ENCODE peak calls at places on chromosome 11, in nine cellular contexts. O, B, Q, Y, H, D, L, X and P are unnamed samples.

GRCh38 chr11:57501951-57502350 is 13.6 kb downstream of the SLC43A1 start:
- DNase-seq in L (no peak), Y (no peak), D (no peak), H (no peak), X (peak; percentile 82), B (peak; percentile 63), O (no peak), Q (no peak), P (no peak)

GRCh38 chr11:10886652-10887250 is 28.9 kb upstream of the ZBED5 start:
- DNase-seq in Y (no peak), X (no peak), H (no peak), O (no peak), B (no peak), L (no peak), D (no peak), Q (no peak), P (no peak)

GRCh38 chr11:124402326-124402922 is 3.6 kb upstream of the OR8B3 start:
- DNase-seq in O (peak; percentile 62), B (peak; percentile 95), H (peak; percentile 95), D (peak; percentile 39), X (peak; percentile 68), L (peak; percentile 64), Q (peak; percentile 62), Y (peak; percentile 60), P (no peak)

GRCh38 chr11:12110201-12110713 is at the start of gene MICAL2:
- DNase-seq in H (peak; percentile 97), B (peak; percentile 92), Y (peak; percentile 61), D (peak; percentile 83), O (peak; percentile 68), Q (peak; percentile 96), L (peak; percentile 88), X (peak; percentile 93), P (peak; percentile 80)

GRCh38 chr11:110471315-110471714 is 41.6 kb downstream of the FDX1 start:
- DNase-seq in Q (no peak), O (no peak), Y (no peak), L (no peak), D (no peak), B (no peak), H (peak; percentile 37), X (no peak), P (no peak)

GRCh38 chr11:128757235-128757711 is 63.4 kb downstream of the FLI1 start:
- DNase-seq in Q (no peak), O (peak; percentile 27), B (peak; percentile 50), D (no peak), X (no peak), L (peak; percentile 58), H (no peak), Y (peak; percentile 3), P (peak; percentile 51)

GRCh38 chr11:61113209-61113608 is 10.9 kb downstream of the CD5 start:
- DNase-seq in L (no peak), Y (no peak), D (no peak), H (no peak), B (no peak), O (no peak), X (no peak), Q (no peak), P (no peak)

GRCh38 chr11:130771708-130772107 is 144.6 kb downstream of the SNX19 start:
- DNase-seq in X (no peak), D (no peak), O (peak; percentile 54), Q (no peak), H (peak; percentile 74), Y (no peak), L (no peak), B (no peak), P (no peak)

GRCh38 chr11:117315285-117316196 is 515 bp downstream of the BACE1 start:
- DNase-seq in H (peak; percentile 52), Y (no peak), B (no peak), O (no peak), D (no peak), L (no peak), Q (peak; percentile 19), X (no peak), P (no peak)

GRCh38 chr11:117314840-117315239 is 1.2 kb downstream of the BACE1 start:
- DNase-seq in X (no peak), Y (no peak), Q (no peak), D (no peak), B (no peak), O (no peak), L (no peak), H (peak; percentile 15), P (no peak)

GRCh38 chr11:117313828-117314768 is 2.0 kb downstream of the BACE1 start:
- DNase-seq in H (no peak), D (no peak), O (no peak), L (no peak), B (no peak), Y (no peak), Q (no peak), X (no peak), P (no peak)

GRCh38 chr11:117318738-117319137 is 2.7 kb upstream of the BACE1 start:
- DNase-seq in L (no peak), O (no peak), X (no peak), B (no peak), H (no peak), Y (no peak), Q (no peak), D (no peak), P (no peak)

DNA sequence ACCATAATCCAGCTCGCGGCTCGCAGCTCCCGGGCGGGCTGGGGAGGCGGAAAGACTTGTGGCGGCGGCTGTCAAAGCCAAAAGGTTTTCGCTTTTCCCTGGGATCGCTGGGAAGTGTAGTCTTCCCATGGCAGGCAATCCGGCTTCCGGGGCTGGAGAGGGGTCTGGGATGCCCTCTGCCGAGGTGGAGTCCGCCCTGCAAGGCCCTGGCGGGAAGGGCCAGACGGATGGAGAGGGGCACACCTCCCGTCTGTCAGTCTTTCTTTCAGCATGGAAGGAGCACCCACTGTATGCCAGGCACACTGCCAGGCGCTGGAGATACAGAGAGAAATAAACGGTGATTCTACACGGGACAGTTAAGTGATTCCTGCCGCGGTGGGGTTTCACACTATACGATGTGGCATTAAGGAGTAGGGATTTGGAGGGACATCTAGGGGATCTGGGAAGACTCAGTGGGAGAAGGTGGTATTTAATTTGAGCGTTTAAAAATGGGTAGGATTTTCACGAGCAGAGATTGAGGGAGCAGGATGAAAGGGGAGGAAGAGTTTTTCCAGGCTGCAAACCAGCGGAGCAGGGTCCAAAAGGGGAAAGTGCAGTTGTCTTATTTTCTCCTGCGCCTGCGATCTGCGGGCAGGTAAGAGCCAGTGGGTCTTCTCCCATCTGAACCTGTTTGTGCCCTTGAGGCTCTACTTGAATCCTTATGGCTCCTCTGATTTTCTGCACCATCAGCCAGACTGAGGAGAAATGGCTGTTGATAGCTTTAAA is at the start of gene BACE1:
- DNase-seq in X (peak; percentile 91), H (peak; percentile 89), O (peak; percentile 66), B (peak; percentile 91), L (peak; percentile 92), Q (peak; percentile 93), Y (peak; percentile 71), D (peak; percentile 71), P (no peak)
- H3K4me1 ChIP-seq in X (no peaks in the 10 kb centered on the region), H (peaks cover 30% of the 10 kb centered on the region), O (no peaks in the 10 kb centered on the region), B (peaks cover 20% of the 10 kb centered on the region), L (no peaks in the 10 kb centered on the region), Q (peaks cover 9% of the 10 kb centered on the region), Y (peaks cover 7% of the 10 kb centered on the region), D (peaks cover 10% of the 10 kb centered on the region), P (peaks cover 9% of the 10 kb centered on the region)

DNA sequence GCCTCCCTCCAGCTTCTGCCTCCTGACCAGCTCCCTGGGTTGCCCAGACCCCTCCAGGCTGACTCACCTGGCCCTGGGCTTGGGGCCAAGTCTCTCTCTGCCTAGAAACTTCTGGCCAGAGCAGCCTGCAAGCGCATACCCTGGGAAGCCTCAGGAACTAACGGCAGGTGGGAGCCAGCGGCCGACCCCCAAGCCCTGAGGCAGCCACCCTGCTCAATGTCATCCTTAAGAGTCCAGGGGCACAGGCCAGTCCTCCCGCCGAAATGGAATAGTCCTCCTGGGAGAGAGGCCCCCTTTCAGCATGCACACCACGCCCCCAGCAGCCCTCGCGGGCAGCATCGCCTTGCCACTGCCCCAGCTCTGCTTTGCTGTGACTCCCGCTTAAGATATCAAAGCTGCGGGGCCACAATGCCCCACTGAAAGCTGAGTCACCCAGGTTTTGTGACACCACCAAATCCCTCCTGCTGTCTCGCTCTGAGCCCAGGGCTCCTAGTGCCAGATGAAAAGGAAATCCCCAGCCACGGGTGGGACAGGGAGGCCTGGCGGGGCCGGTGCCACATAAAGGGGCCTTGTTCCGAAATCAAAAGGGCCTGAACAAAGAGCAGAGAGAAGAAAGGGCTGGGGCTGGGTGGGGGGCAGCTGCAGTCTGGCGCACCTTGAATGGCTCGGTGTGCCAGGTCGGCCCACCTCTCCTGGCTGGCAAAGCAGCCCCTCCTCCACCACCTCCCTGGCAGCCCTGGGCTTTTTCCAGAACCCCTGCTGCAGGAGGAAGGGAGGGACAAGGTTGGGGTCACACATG is 21.4 kb upstream of the FGF3 start:
- DNase-seq in Y (peak; percentile 76), H (no peak), Q (no peak), X (no peak), B (peak; percentile 79), L (peak; percentile 28), O (no peak), D (no peak), P (no peak)
- H3K27me3 ChIP-seq in Y (no peaks in the 10 kb centered on the region), H (peaks cover 65% of the 10 kb centered on the region), Q (no peaks in the 10 kb centered on the region), X (no peaks in the 10 kb centered on the region), B (no peaks in the 10 kb centered on the region), L (no peaks in the 10 kb centered on the region), O (no peaks in the 10 kb centered on the region), D (no peaks in the 10 kb centered on the region), P (peaks cover 4% of the 10 kb centered on the region)

DNA sequence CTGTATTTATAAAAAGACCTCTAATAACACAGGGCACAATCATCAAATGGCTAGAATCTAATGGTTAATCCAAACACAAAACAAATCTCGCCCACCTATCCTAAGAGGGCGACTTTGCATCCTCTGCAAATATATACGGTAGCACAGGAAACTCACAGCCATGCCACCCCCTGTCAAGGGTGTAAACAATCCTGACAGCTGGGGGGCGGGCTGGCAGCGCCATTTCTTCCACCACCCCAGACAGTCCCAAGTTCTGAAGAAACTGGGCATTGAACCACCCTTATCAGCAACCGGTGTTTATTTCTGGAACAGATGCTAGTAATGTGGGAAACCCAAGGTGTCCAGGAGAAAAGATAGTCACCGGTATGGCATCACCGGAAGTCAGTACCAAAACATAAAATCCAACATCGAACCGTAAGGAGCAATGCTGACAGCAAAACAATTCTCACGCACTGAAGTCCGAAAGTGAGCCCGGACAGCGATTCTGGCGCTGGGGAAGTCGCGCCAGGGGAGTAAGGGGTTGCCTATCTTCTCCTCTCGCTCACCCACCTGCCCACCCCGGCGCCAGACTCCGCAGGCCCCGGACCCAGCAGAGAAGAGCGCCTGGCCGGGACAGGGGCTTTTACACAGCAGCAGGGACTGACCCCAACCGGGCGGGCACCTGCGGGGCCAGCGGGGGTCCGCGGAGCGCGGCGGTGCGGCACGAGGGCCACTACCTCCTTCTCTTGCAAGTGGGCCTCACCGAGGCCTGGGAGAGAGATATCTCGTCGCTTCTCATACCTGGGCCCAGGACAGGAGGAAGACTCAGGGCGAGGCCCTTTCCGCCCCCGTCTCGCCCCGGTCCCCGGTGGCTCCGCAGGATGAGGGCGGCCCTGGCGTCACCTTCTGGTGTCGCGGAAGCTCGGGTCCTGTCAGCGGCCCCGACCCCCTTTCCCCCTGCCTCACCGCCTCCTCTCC is 643 bp downstream of the FBXO3 start:
- DNase-seq in D (no peak), H (peak; percentile 44), Y (no peak), X (no peak), B (no peak), Q (peak; percentile 39), O (no peak), L (no peak), P (peak; percentile 10)
- H3K4me1 ChIP-seq in D (no peaks in the 10 kb centered on the region), H (peaks cover 12% of the 10 kb centered on the region), Y (peaks cover 7% of the 10 kb centered on the region), X (no peaks in the 10 kb centered on the region), B (peaks cover 47% of the 10 kb centered on the region), Q (peaks cover 17% of the 10 kb centered on the region), O (no peaks in the 10 kb centered on the region), L (peaks cover 6% of the 10 kb centered on the region), P (peaks cover 22% of the 10 kb centered on the region)

DNA sequence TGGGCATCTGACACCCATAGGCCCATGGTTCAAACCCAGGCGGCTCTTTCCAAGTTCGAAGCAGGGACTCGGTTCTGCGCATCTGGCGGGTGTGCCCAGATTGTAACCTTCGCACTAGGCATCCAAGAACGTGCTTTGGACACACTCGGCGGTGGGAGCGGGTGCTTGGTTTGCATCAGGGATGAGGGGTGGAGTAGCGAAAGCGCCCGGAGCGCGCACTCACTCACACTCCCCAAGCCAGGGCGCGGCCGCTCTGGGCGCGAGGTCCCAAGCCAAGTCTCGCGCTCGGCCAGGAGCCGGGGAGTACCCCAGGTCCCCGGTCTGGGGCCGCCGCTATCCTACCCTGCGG is 243 bp upstream of the SYT9 start:
- DNase-seq in L (no peak), Y (no peak), O (no peak), D (peak; percentile 3), Q (no peak), H (no peak), B (no peak), X (no peak), P (no peak)
- H3K27me3 ChIP-seq in L (peaks cover 10% of the 10 kb centered on the region), Y (peaks cover 25% of the 10 kb centered on the region), O (no peaks in the 10 kb centered on the region), D (no peaks in the 10 kb centered on the region), Q (peaks cover 52% of the 10 kb centered on the region), H (peaks cover 54% of the 10 kb centered on the region), B (no peaks in the 10 kb centered on the region), X (no peaks in the 10 kb centered on the region), P (peaks cover 15% of the 10 kb centered on the region)